ENCODE peak calls at places on chromosomes 16 and 17, in five cellular contexts. W is A549, P is pancreas, V is fibroblast of lung, A is adrenal gland. N is an unnamed sample. For H3K4me1, the result is how much of the 10 kb centered on the place peaks cover.

GRCh38 chr17:82257473-82257872 is 16.0 kb downstream of the CSNK1D start:
- DNase-seq in W (no peak), P (no peak), V (no peak), A (no peak), N (peak)

GRCh38 chr17:48841395-48841831 is 10.6 kb downstream of the CALCOCO2 start:
- DNase-seq in W (no peak), P (no peak), V (peak), A (peak), N (peak)

GRCh38 chr16:85328665-85329058 is 216.4 kb upstream of the CIBAR2 start:
- DNase-seq in W (no peak), P (no peak), V (no peak), A (no peak), N (no peak)

GRCh38 chr16:3158498-3159314 is 23.9 kb downstream of the ZNF213 start:
- DNase-seq in W (peak), P (peak), V (peak), A (peak), N (peak)

GRCh38 chr17:38603786-38604478 is 1.8 kb downstream of the SRCIN1 start:
- DNase-seq in W (no peak), P (no peak), V (no peak), A (no peak), N (no peak)

GRCh38 chr16:54630284-54630967 is 300.2 kb upstream of the IRX5 start:
- DNase-seq in W (no peak), P (no peak), V (peak), A (no peak), N (no peak)

GRCh38 chr16:6642271-6642670 is 690.4 kb upstream of the RBFOX1 start:
- DNase-seq in W (no peak), P (no peak), V (no peak), A (no peak), N (no peak)

GRCh38 chr17:48121921-48122650 is 14.5 kb downstream of the SNX11 start:
- DNase-seq in W (no peak), P (no peak), V (no peak), A (no peak), N (no peak)

GRCh38 chr17:50955160-50955559 is 89.0 kb upstream of the TOB1 start:
- DNase-seq in W (no peak), P (no peak), V (no peak), A (peak), N (no peak)

GRCh38 chr17:37162800-37163199 is 213.0 kb upstream of the C17orf78 start:
- DNase-seq in W (no peak), P (no peak), V (no peak), A (no peak), N (no peak)

GRCh38 chr17:38621538-38621937 is 15.8 kb upstream of the SRCIN1 start:
- DNase-seq in W (no peak), P (no peak), V (no peak), A (no peak), N (no peak)

GRCh38 chr17:49201481-49201927 is 8.9 kb downstream of the GNGT2 start:
- DNase-seq in W (no peak), P (no peak), V (no peak), A (no peak), N (no peak)

GRCh38 chr16:53052519-53053501 is at the start of gene CHD9NB:
- DNase-seq in W (peak), P (no peak), V (peak), A (peak), N (peak)

GRCh38 chr16:86436466-86437185 is 73.7 kb upstream of the FOXF1 start:
- DNase-seq in W (no peak), P (no peak), V (no peak), A (no peak), N (no peak)

GRCh38 chr17:82333279-82334171 is at the start of gene SECTM1:
- DNase-seq in W (no peak), P (peak), V (no peak), A (no peak), N (peak)

GRCh38 chr17:81720267-81721071 is 8.4 kb downstream of the SLC25A10 start:
- DNase-seq in W (no peak), P (peak), V (no peak), A (no peak), N (no peak)

GRCh38 chr17:73595068-73595865 is 49.0 kb downstream of the SDK2 start:
- DNase-seq in W (peak), P (no peak), V (peak), A (no peak), N (no peak)

GRCh38 chr17:8757189-8757588 is 1.2 kb downstream of the SPDYE4 start:
- DNase-seq in W (no peak), P (no peak), V (no peak), A (no peak), N (no peak)

GRCh38 chr16:55478827-55479559 is at the start of gene MMP2:
- DNase-seq in W (no peak), P (no peak), V (peak), A (peak), N (no peak)

GRCh38 chr16:648071-648785 is 937 bp upstream of the WDR90 start:
- DNase-seq in W (no peak), P (peak), V (no peak), A (no peak), N (peak)

GRCh38 chr17:2279707-2280106 is 23.9 kb downstream of the SMG6 start:
- DNase-seq in W (no peak), P (no peak), V (no peak), A (no peak), N (no peak)

GRCh38 chr17:44315760-44316731 is 7.6 kb downstream of the RUNDC3A start:
- DNase-seq in W (no peak), P (no peak), V (no peak), A (no peak), N (no peak)

GRCh38 chr16:54173489-54173888 is 113.1 kb downstream of the IRX3 start:
- DNase-seq in W (no peak), P (no peak), V (no peak), A (no peak), N (no peak)

GRCh38 chr17:48202945-48203344 is 95.4 kb downstream of the SNX11 start:
- DNase-seq in W (no peak), P (no peak), V (no peak), A (no peak), N (peak)

GRCh38 chr17:14197582-14197981 is 39.1 kb downstream of the CDRT15 start:
- DNase-seq in W (no peak), P (no peak), V (no peak), A (no peak), N (peak)

GRCh38 chr17:57902800-57903759 is 52.1 kb downstream of the CUEDC1 start:
- DNase-seq in W (peak), P (peak), V (peak), A (peak), N (peak)

GRCh38 chr16:83458612-83459011 is 349.2 kb upstream of the HSBP1 start:
- DNase-seq in W (no peak), P (no peak), V (peak), A (no peak), N (no peak)

GRCh38 chr17:34236341-34236892 is 18.7 kb upstream of the CCL2 start:
- DNase-seq in W (no peak), P (no peak), V (no peak), A (no peak), N (no peak)
- H3K4me1 ChIP-seq in W (under half), P (under half), V (under half), A (under half), N (under half)

DNA sequence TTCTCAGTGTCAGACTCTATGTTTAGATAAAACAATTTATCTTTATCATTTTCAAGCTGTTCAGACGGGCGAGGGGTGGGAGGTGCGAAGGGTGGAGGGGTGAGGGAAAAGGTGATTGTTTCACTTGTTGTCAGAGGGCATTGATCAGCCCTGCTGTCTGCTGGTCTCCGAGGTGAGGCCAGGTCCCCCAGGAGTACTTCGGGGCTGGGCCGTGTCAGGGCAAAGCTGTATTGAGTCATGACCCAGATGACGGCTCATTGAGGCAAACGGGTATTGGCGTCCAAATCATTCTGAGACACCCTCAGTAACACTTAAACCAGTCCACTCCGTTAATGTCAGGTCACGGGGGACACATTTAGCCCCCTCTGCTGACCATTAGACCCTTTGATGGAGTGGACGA is 502.0 kb upstream of the ZFHX3 start:
- DNase-seq in W (no peak), P (no peak), V (no peak), A (no peak), N (no peak)
- H3K4me3 ChIP-seq in W (no peak), P (no peak), V (no peak), A (no peak), N (no peak)

GRCh38 chr17:45342871-45343526 is 26.2 kb upstream of the MAP3K14 start:
- DNase-seq in W (no peak), P (peak), V (no peak), A (no peak), N (no peak)

GRCh38 chr17:45347451-45347850 is 30.6 kb upstream of the MAP3K14 start:
- DNase-seq in W (no peak), P (no peak), V (no peak), A (no peak), N (no peak)

GRCh38 chr17:45346255-45347015 is 29.6 kb upstream of the MAP3K14 start:
- DNase-seq in W (no peak), P (peak), V (peak), A (no peak), N (no peak)

GRCh38 chr17:45345554-45346254 is 28.9 kb upstream of the MAP3K14 start:
- DNase-seq in W (no peak), P (peak), V (peak), A (peak), N (peak)

DNA sequence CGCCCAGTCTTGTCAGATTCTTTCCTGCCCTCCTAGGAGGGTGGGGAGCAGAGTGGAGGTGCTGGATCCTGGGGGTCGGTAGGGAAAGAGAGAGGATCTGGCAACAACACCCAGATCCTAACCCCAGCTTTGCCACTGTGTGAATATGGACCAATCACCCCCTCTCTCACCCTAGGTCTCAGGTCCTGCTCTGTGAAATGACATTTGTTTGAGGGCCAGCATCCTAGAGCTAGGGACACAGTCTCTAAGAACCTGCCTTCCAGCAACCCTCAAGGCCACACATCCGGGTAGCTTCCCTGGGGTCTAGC is 28.4 kb upstream of the MAP3K14 start:
- DNase-seq in W (no peak), P (peak), V (no peak), A (no peak), N (no peak)
- H3K27ac ChIP-seq in W (no peak), P (no peak), V (peak), A (no peak), N (peak)

GRCh38 chr16:17342031-17342430 is 128.7 kb downstream of the XYLT1 start:
- DNase-seq in W (no peak), P (no peak), V (no peak), A (no peak), N (no peak)

GRCh38 chr16:17346441-17346773 is 124.4 kb downstream of the XYLT1 start:
- DNase-seq in W (no peak), P (no peak), V (no peak), A (no peak), N (no peak)

GRCh38 chr16:17345043-17345442 is 125.7 kb downstream of the XYLT1 start:
- DNase-seq in W (no peak), P (no peak), V (peak), A (no peak), N (no peak)

GRCh38 chr16:17343028-17343427 is 127.7 kb downstream of the XYLT1 start:
- DNase-seq in W (no peak), P (no peak), V (no peak), A (no peak), N (no peak)

DNA sequence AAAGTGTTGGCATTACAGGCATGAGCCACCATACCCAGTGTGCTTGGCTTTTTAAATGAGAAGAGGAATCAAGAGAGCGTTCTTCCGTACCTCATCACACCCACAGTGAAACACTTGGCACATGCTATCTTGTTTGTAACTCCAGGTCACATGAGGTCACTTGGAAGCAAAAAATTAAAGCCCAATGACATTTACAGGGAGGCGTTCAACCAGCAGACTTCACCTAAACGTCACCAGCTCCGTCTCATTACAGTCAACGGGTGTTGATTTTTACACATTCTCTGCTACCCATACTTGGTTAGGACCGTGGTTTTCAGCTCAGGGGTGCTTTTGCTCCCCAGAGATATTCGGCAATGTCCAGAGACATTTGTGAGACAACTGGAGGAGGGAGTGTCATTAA is 127.0 kb downstream of the XYLT1 start:
- DNase-seq in W (no peak), P (no peak), V (no peak), A (no peak), N (no peak)
- H3K4me1 ChIP-seq in W (under half), P (under half), V (under half), A (under half), N (under half)